ENCODE peak calls at places on chromosomes 7 and 10, in seven cellular contexts. Z is IMR-90, X is A549, U is GM12878, P is HepG2, L is K562, M is H1. G is an unnamed sample.

GRCh38 chr10:5234106-5234877 is 37.7 kb downstream of the AKR1C4 start:
- DNase-seq in U (no peak), X (peak), M (no peak), P (peak), Z (peak), L (no peak), G (no peak)

GRCh38 chr7:154480817-154481216 is 428.6 kb downstream of the DPP6 start:
- DNase-seq in M (no peak), Z (no peak), P (no peak), U (no peak), X (no peak), L (no peak), G (no peak)

GRCh38 chr10:128180843-128181242 is 54.6 kb upstream of the MKI67 start:
- DNase-seq in Z (no peak), U (no peak), L (no peak), M (no peak), X (no peak), P (no peak), G (no peak)

GRCh38 chr7:36208997-36209813 is 56.2 kb downstream of the EEPD1 start:
- DNase-seq in X (peak), P (peak), M (no peak), Z (peak), U (no peak), L (no peak), G (no peak)

GRCh38 chr7:131844380-131844779 is 288.0 kb upstream of the PODXL start:
- DNase-seq in X (no peak), Z (no peak), U (no peak), M (no peak), L (no peak), P (no peak), G (no peak)

GRCh38 chr7:137434530-137434929 is 91.0 kb upstream of the PTN start:
- DNase-seq in U (no peak), X (no peak), M (no peak), P (no peak), Z (no peak), L (no peak), G (no peak)

GRCh38 chr10:3623746-3624145 is 161.3 kb downstream of the KLF6 start:
- DNase-seq in X (no peak), L (no peak), P (peak), M (no peak), Z (peak), U (peak), G (no peak)

GRCh38 chr7:18886801-18887200 is 230.6 kb downstream of the TWIST1 start:
- DNase-seq in U (no peak), Z (no peak), P (no peak), X (no peak), M (no peak), L (no peak), G (no peak)

GRCh38 chr7:106166651-106167342 is 54.7 kb upstream of the SYPL1 start:
- DNase-seq in Z (peak), M (no peak), P (peak), L (peak), X (peak), U (no peak), G (peak)

GRCh38 chr7:16652888-16653287 is 6.9 kb downstream of the BZW2 start:
- DNase-seq in U (no peak), Z (no peak), M (no peak), X (no peak), P (no peak), L (no peak), G (no peak)

DNA sequence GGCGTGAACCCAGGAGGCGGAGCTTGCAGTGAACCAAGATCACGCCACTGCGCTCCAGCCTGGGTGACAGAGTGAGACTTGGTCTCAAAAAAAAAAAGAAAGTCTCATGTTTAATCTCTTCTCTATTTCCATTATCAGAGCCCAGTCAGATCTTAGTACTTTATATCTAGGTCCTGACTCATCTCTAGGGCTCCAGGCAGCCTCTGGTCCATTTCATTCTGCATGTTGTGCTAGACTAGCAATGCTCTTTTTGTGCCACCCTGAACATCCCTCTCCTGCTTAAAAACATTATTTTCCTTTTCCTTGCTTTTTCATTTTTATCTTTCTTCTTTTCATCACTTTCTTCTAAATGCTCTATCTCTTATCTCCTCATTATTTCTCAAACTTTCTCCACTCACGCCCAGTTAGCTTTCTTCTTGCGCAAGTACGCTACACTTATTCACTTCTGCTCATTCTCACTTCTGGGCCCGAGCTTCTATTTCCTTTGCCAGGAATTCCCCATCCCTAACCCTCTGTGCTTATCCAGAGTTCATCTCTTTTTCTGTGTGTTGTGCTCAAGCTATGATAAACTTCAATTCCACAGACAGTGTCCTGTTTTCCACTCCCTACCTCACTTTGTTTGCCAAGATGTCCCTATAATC is 63.9 kb downstream of the BTAF1 start:
- DNase-seq in L (no peak), U (no peak), M (no peak), P (no peak), Z (no peak), X (no peak), G (no peak)
- TF ChIP-seq CEBPB in L (no peak), U (no peak), M (peak), P (peak), Z (peak), X (no peak), G (no peak)

GRCh38 chr10:28429045-28429444 is 103.9 kb upstream of the WAC start:
- DNase-seq in U (no peak), L (no peak), X (no peak), M (no peak), Z (no peak), P (no peak), G (no peak)

GRCh38 chr10:28426392-28427159 is 106.3 kb upstream of the WAC start:
- DNase-seq in L (no peak), P (no peak), U (no peak), Z (no peak), X (no peak), M (no peak), G (no peak)

GRCh38 chr10:28431139-28431538 is 101.8 kb upstream of the WAC start:
- DNase-seq in P (no peak), U (no peak), Z (no peak), X (no peak), M (peak), L (no peak), G (no peak)

GRCh38 chr10:28432210-28432676 is 100.7 kb upstream of the WAC start:
- DNase-seq in P (peak), X (peak), M (peak), L (peak), Z (peak), U (no peak), G (peak)

DNA sequence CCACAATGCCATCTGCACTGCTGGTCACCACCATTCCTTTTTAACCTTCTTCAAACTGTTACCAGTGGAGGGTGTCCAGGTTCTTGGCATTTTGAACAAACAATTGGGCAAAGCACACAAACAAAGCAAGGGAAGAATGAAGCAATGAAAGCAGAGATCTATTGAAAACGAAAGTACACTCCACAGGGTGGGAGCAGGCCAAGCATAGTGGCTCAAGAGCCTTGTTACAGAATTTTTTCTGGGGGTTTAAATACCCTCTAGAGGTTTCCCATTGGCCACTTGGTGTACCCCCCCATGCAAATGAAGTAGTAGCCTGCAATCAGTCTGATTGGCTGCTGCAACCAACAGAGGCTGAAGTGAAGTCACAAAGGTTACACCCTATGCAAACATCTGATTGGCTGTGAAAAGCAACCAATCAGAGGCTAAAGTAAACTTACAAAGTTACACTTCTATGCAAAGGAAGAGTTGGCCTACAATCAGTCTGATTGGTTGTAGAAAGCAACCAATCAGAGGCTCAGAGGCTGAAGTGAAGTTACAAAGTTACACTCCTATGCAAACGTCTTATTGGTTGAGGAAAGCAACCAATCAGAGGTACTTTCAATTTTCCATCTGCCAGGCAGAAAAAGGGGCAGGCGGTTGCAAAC is 103.2 kb upstream of the WAC start:
- DNase-seq in U (no peak), Z (peak), P (peak), X (peak), M (peak), L (peak), G (peak)
- TF ChIP-seq CEBPB in U (no peak), Z (no peak), P (no peak), X (no peak), M (no peak), L (no peak), G (no peak)

DNA sequence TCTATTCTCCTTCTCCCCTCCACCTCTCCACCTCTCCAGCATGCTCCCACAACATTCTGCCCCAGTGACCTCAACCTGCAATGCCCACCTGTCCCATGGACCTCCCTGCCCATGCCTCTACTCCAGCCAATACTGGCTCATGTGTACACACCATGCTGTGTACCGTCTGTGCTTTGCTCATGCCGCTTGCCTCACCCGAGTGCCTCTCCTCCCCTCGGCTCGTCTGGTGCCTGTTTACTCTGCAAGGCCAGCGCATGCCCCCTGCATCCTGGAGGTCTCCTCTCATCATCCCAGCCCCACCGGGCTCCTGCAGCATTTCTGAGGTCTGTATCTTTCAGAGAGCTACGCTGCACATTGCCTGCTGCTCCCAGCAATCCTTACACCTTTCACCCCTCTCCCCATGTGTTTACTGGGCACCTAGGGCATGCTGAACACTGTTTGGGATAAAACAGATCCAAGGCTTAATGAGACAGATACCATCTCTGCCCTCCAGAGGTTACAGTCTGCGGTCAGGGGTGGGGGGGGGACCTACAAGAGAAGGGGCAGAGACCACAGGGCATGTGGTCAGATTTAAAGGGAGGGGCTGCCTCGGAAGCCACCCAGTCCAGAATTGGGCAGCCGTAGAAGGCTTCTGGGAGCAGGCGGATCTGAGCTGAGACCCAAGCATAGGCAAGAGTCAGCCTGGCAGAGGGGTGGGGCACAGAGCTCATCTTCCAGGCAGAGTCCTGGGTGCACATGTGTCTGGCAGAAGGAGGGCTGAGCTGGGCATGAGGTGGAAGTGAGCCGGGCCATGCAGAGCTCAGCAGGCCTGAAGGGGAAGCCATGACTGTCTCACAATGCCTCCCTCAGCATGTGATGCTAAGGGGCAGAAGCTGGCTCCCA is 29.6 kb upstream of the PSAP start:
- DNase-seq in U (no peak), Z (no peak), P (peak), M (no peak), X (peak), L (no peak), G (no peak)
- TF ChIP-seq CEBPB in U (no peak), Z (no peak), P (peak), M (no peak), X (no peak), L (no peak), G (no peak)

GRCh38 chr10:115979576-115979975 is 293.4 kb downstream of the GFRA1 start:
- DNase-seq in L (no peak), P (no peak), X (no peak), U (no peak), M (no peak), Z (no peak), G (no peak)

GRCh38 chr10:115982076-115982475 is 290.9 kb downstream of the GFRA1 start:
- DNase-seq in X (no peak), M (no peak), L (no peak), P (no peak), Z (no peak), U (no peak), G (no peak)

GRCh38 chr10:115980470-115980869 is 292.5 kb downstream of the GFRA1 start:
- DNase-seq in L (no peak), Z (no peak), P (no peak), U (no peak), M (no peak), X (no peak), G (no peak)

GRCh38 chr10:115982526-115982925 is 290.5 kb downstream of the GFRA1 start:
- DNase-seq in X (no peak), P (no peak), Z (no peak), U (no peak), L (no peak), M (no peak), G (no peak)

DNA sequence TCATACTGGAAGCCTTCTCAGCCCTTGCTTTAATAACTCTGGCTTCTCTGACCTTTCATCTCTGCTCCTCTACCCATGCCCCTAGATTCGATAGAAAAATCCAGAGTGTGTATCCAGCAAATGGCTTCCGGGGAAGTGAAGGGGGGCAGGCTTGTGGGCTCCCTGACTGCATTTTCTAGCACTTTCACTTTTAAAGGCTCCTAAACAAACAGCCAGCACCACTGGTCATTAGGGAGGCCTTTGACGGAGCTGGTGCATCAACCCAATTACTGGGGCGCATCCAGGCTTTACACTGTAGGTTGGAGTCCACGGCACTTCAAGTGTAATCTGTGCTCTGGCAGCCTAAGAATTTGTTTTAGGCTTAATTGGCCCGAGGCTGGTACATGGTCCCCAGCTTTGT is 291.9 kb downstream of the GFRA1 start:
- DNase-seq in L (no peak), M (no peak), Z (no peak), U (no peak), X (no peak), P (no peak), G (no peak)
- TF ChIP-seq CEBPB in L (no peak), M (no peak), Z (no peak), U (no peak), X (no peak), P (no peak), G (no peak)

G was measured in HCT116.